ENCODE peak calls at places on chromosomes 2 and 18, in six cellular contexts. One of them, this sample, is unnamed.

GRCh38 chr18:49630246-49630699 is 68.4 kb downstream of the LIPG start:
- DNase-seq in GM18507: no peak
- DNase-seq in choroid plexus epithelial cell: no peak
- DNase-seq in ovary: no peak
- DNase-seq in cardiac fibroblast: peak; percentile 68
- DNase-seq in A549: peak; percentile 6
- DNase-seq in this sample: peak; percentile 18

GRCh38 chr18:79519751-79520472 is 124.2 kb downstream of the NFATC1 start:
- DNase-seq in GM18507: no peak
- DNase-seq in choroid plexus epithelial cell: no peak
- DNase-seq in ovary: no peak
- DNase-seq in cardiac fibroblast: peak; percentile 40
- DNase-seq in A549: no peak
- DNase-seq in this sample: peak; percentile 26

GRCh38 chr2:149422337-149422990 is 92.1 kb downstream of the LYPD6 start:
- DNase-seq in GM18507: no peak
- DNase-seq in choroid plexus epithelial cell: peak; percentile 20
- DNase-seq in ovary: no peak
- DNase-seq in cardiac fibroblast: peak; percentile 44
- DNase-seq in A549: peak; percentile 21
- DNase-seq in this sample: peak; percentile 53

GRCh38 chr18:40159141-40160017 is 1795.7 kb upstream of the PIK3C3 start:
- DNase-seq in GM18507: no peak
- DNase-seq in choroid plexus epithelial cell: peak; percentile 83
- DNase-seq in ovary: no peak
- DNase-seq in cardiac fibroblast: peak; percentile 70
- DNase-seq in A549: peak; percentile 21
- DNase-seq in this sample: peak; percentile 55

GRCh38 chr18:65750421-65751144 is at the start of gene CDH7:
- DNase-seq in GM18507: no peak
- DNase-seq in choroid plexus epithelial cell: no peak
- DNase-seq in ovary: no peak
- DNase-seq in cardiac fibroblast: no peak
- DNase-seq in A549: no peak
- DNase-seq in this sample: no peak

GRCh38 chr2:177693658-177694334 is 301.2 kb downstream of the AGPS start:
- DNase-seq in GM18507: no peak
- DNase-seq in choroid plexus epithelial cell: no peak
- DNase-seq in ovary: no peak
- DNase-seq in cardiac fibroblast: peak; percentile 19
- DNase-seq in A549: no peak
- DNase-seq in this sample: no peak

GRCh38 chr2:202196727-202197126 is 41.7 kb downstream of the SUMO1 start:
- DNase-seq in GM18507: no peak
- DNase-seq in choroid plexus epithelial cell: no peak
- DNase-seq in ovary: no peak
- DNase-seq in cardiac fibroblast: no peak
- DNase-seq in A549: no peak
- DNase-seq in this sample: no peak

GRCh38 chr2:19733951-19734425 is 167.8 kb downstream of the TTC32 start:
- DNase-seq in GM18507: no peak
- DNase-seq in choroid plexus epithelial cell: peak; percentile 42
- DNase-seq in ovary: no peak
- DNase-seq in cardiac fibroblast: peak; percentile 31
- DNase-seq in A549: no peak
- DNase-seq in this sample: peak; percentile 59

GRCh38 chr18:51801515-51801914 is 538.5 kb upstream of the DCC start:
- DNase-seq in GM18507: no peak
- DNase-seq in choroid plexus epithelial cell: no peak
- DNase-seq in ovary: no peak
- DNase-seq in cardiac fibroblast: no peak
- DNase-seq in A549: no peak
- DNase-seq in this sample: no peak

GRCh38 chr18:53701697-53702096 is 522.8 kb downstream of the MBD2 start:
- DNase-seq in GM18507: no peak
- DNase-seq in choroid plexus epithelial cell: no peak
- DNase-seq in ovary: no peak
- DNase-seq in cardiac fibroblast: no peak
- DNase-seq in A549: no peak
- DNase-seq in this sample: no peak

GRCh38 chr2:11842324-11842723 is 95.9 kb downstream of the LPIN1 start:
- DNase-seq in GM18507: no peak
- DNase-seq in choroid plexus epithelial cell: no peak
- DNase-seq in ovary: no peak
- DNase-seq in cardiac fibroblast: peak; percentile 42
- DNase-seq in A549: no peak
- DNase-seq in this sample: no peak

GRCh38 chr2:168348076-168348475 is 100.7 kb upstream of the STK39 start:
- DNase-seq in GM18507: no peak
- DNase-seq in choroid plexus epithelial cell: peak; percentile 81
- DNase-seq in ovary: no peak
- DNase-seq in cardiac fibroblast: peak; percentile 60
- DNase-seq in A549: peak; percentile 49
- DNase-seq in this sample: peak; percentile 59

GRCh38 chr2:64952896-64953482 is 36.2 kb upstream of the SLC1A4 start:
- DNase-seq in GM18507: no peak
- DNase-seq in choroid plexus epithelial cell: peak; percentile 91
- DNase-seq in ovary: no peak
- DNase-seq in cardiac fibroblast: peak; percentile 52
- DNase-seq in A549: peak; percentile 70
- DNase-seq in this sample: peak; percentile 62

GRCh38 chr2:10787176-10787968 is 25.2 kb downstream of the PDIA6 start:
- DNase-seq in GM18507: no peak
- DNase-seq in choroid plexus epithelial cell: peak; percentile 27
- DNase-seq in ovary: no peak
- DNase-seq in cardiac fibroblast: no peak
- DNase-seq in A549: peak; percentile 50
- DNase-seq in this sample: no peak